ENCODE peak calls at places on chromosomes 1 and 21, in seven cellular contexts. A is fibroblast of pulmonary artery, D is K562, X is epithelial cell of esophagus, G is right lobe of liver, H is nephron progenitor cell, C is WTC11. U is an unnamed sample.

GRCh38 chr1:119453021-119453420 is 38.1 kb downstream of the HSD3B2 start:
- DNase-seq in A (peak), D (no peak), H (no peak), X (peak), C (no peak), G (peak), U (no peak)

GRCh38 chr1:172637522-172637921 is 21.4 kb upstream of the FASLG start:
- DNase-seq in A (peak), D (peak), H (no peak), G (no peak), C (no peak), X (peak), U (no peak)

GRCh38 chr1:203055166-203055799 is 29.0 kb downstream of the PPFIA4 start:
- DNase-seq in D (peak), X (no peak), C (peak), H (no peak), G (peak), A (no peak), U (no peak)

GRCh38 chr1:28450561-28450960 is 55.3 kb upstream of the RCC1 start:
- DNase-seq in A (no peak), D (no peak), X (peak), G (no peak), C (no peak), H (no peak), U (no peak)

GRCh38 chr1:234214911-234215892 is 158.1 kb upstream of the COA6 start:
- DNase-seq in C (peak), H (peak), X (peak), A (no peak), G (no peak), D (no peak), U (no peak)

GRCh38 chr1:201933840-201934430 is 12.4 kb downstream of the LMOD1 start:
- DNase-seq in C (no peak), G (no peak), H (no peak), X (no peak), A (peak), D (no peak), U (no peak)

GRCh38 chr1:30834249-30834648 is 74.3 kb downstream of the SDC3 start:
- DNase-seq in G (no peak), X (no peak), A (no peak), D (no peak), H (no peak), C (no peak), U (no peak)

GRCh38 chr1:214902636-214903320 is 179.8 kb upstream of the KCNK2 start:
- DNase-seq in H (no peak), D (no peak), C (no peak), X (peak), G (no peak), A (peak), U (no peak)

GRCh38 chr1:37851782-37852210 is 7.6 kb downstream of the MTF1 start:
- DNase-seq in X (peak), H (no peak), A (peak), G (no peak), D (no peak), C (no peak), U (no peak)

GRCh38 chr1:70966018-70966638 is 81.5 kb downstream of the PTGER3 start:
- DNase-seq in X (peak), D (peak), A (peak), C (no peak), H (no peak), G (no peak), U (no peak)
- TF ChIP-seq CTCF in X (peak), D (no peak), A (peak), C (peak), H (peak), G (peak), U (peak)

DNA sequence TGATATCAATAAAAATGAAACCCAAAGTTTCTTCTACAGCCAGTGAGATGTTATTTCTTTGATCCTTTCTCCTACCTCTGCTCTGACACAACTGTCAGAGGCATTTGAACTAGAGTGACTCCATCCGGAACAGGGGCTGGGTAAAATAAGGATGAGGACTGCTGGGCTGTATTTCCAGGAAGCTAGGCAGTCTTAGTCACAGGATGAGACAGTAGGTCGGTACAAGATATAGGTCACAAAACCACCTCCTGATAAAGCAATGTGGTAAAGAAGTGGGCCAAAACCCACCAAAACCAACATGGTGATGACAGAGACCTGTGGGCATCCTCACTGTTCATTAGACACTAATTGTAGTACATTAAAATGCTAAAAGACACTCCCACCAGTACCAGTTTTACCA is 96.5 kb downstream of the GABPA start:
- DNase-seq in X (peak), G (no peak), A (no peak), D (no peak), H (no peak), C (no peak), U (no peak)
- TF ChIP-seq CTCF in X (no peak), G (no peak), A (no peak), D (no peak), H (no peak), C (no peak), U (no peak)

GRCh38 chr1:59018446-59018845 is 234.6 kb upstream of the JUN start:
- DNase-seq in D (no peak), H (no peak), G (no peak), C (no peak), X (no peak), A (no peak), U (no peak)

GRCh38 chr1:59014827-59015226 is 231.0 kb upstream of the JUN start:
- DNase-seq in A (no peak), D (no peak), H (no peak), C (no peak), G (no peak), X (no peak), U (no peak)

GRCh38 chr1:59017501-59018231 is 233.8 kb upstream of the JUN start:
- DNase-seq in C (no peak), A (no peak), G (no peak), X (peak), D (no peak), H (no peak), U (no peak)

GRCh38 chr1:59015708-59016107 is 231.9 kb upstream of the JUN start:
- DNase-seq in H (no peak), D (no peak), A (peak), X (peak), C (no peak), G (no peak), U (no peak)

GRCh38 chr1:59016390-59016789 is 232.5 kb upstream of the JUN start:
- DNase-seq in G (no peak), A (no peak), X (peak), H (no peak), D (no peak), C (no peak), U (no peak)
- TF ChIP-seq CTCF in G (no peak), A (no peak), X (peak), H (no peak), D (no peak), C (no peak), U (no peak)

DNA sequence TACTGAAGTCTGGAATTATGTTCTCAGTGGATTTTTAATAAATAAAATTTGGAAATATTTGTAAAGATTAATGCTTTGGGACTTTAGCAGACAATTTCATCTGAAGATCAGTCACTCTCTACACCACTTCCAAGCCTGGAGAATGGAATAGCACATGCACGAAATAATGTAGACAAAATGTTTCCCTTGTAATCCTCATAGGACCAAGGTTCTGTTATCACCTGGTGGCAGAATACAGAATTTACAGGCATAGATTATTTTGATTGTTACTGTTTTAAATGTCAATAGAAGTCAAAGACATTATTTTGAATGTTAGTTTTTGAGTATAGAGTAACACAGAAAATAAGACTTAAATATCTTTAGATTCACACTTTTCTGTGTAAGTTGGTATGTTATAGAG is 9.1 kb upstream of the ELAVL4 start:
- DNase-seq in X (no peak), H (no peak), D (no peak), C (no peak), A (no peak), G (no peak), U (no peak)
- TF ChIP-seq CTCF in X (no peak), H (no peak), D (no peak), C (no peak), A (no peak), G (no peak), U (no peak)

DNA sequence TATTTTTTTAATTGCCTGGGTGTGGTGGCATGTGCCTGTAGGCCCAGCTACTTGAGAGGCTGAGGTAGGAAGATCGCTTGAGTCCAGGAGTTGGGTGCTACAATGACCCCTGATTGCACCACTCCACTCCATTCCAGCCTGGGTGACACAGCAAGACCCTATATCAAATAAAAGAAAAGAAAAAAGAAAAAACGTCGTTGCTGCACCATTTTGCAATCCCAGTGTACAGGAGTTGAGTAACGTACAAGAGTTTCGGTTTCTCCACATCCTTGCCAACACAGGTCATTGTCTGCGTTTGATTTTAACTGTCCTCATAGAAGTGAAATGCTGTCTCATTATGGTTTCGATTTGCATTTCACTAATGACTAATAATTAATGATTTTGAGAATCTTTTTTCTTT is 7.9 kb downstream of the ZNF684 start:
- DNase-seq in X (no peak), D (no peak), H (no peak), A (no peak), C (no peak), G (no peak), U (no peak)
- TF ChIP-seq CTCF in X (no peak), D (no peak), H (no peak), A (no peak), C (no peak), G (no peak), U (no peak)

GRCh38 chr21:43313221-43313938 is 113.6 kb downstream of the SIK1 start:
- DNase-seq in D (no peak), X (no peak), A (no peak), H (no peak), C (no peak), G (peak), U (no peak)

GRCh38 chr21:43313939-43314405 is 113.0 kb downstream of the SIK1 start:
- DNase-seq in C (no peak), D (no peak), H (no peak), A (no peak), G (no peak), X (no peak), U (no peak)

GRCh38 chr21:43316156-43316845 is 110.6 kb downstream of the SIK1 start:
- DNase-seq in G (peak), X (no peak), A (no peak), D (no peak), C (no peak), H (no peak), U (no peak)

GRCh38 chr21:43317254-43317748 is 109.6 kb downstream of the SIK1 start:
- DNase-seq in C (no peak), D (no peak), A (no peak), H (no peak), G (no peak), X (no peak), U (no peak)

DNA sequence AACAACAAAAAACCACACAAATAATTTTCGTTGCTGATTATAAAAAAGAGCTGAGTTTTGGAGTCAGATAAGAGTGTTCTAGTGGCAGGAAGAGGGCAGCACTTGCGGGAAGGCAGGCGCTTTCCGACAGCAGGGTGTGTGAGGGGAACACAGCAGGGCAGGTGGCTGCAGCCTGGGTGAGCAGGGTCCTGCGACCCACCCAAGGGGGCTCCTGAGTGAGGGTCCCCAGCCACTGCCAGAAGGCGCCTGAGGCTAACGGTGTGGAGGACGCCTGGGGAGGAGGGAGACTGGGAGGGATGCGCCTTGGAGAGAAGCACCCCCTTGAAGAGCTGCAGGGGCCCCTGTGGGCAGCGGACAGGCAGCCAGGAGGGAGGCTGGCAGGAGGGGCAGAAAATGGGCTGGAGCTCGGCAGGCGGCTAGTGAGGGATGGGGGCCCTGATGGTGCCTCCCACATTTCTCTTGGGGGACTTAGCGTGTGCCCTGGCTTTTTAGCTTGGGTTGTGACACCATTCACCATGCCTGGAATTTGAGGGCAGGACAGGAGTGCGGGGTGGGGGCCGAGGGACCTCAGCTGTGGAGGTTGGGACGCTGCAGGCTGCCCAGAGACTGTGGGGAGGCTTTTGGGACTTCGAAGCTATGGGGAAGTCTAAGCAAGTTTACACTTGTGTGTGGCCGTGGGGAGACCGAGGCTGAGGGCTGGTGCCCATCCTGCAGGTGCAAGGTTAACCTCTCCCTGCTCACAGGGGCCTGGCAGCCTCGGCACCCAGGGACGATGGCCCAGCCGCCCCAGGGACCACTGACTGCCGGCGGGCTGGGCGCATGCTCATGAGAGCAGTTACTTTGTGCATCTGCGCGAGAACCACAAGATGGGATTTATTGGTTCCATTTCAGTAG is 111.4 kb downstream of the SIK1 start:
- DNase-seq in X (no peak), C (no peak), G (peak), D (no peak), A (no peak), H (no peak), U (no peak)
- TF ChIP-seq CTCF in X (no peak), C (no peak), G (no peak), D (no peak), A (no peak), H (no peak), U (no peak)

DNA sequence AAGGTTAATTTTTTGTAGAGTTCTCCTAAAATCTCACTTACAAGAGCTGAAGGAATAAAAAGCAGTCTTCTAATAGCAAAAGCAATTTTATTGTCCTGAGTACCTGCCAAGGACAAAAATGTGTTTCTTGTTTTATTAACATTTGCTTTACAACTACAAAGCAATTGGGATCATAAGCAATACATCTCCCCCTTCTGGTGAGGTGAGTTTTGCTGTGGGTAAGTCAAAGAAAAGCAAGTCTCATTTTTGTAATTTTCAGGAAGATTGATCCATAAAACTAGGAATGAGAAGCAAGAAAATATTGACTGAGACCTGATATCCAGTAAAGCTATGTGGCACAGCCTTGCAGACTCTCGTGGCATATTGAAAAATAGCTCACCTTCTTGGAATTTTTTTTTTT is 2162.7 kb downstream of the NCAM2 start:
- DNase-seq in H (no peak), G (no peak), C (no peak), A (no peak), D (no peak), X (no peak), U (no peak)
- TF ChIP-seq CTCF in H (no peak), G (no peak), C (no peak), A (no peak), D (no peak), X (no peak), U (no peak)

DNA sequence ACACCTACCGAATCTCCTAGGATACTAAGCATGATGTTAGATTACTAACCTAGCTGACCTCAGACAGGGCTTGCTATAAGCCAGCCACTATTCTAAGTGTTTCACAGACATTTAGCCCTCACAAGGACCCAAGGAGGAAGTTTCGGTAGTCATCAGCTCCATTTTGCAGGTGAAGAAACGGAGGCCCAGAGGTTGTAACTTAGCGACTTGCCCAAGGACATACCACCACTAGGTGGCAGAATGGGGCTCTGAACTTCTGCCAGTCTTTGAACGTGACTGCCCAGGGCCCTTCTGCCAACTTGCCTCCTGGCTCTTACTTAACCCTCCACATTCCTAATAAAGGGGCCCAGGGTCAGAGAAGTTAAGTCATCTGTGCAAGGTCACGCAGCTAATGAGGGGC is 283.5 kb downstream of the C1orf94 start:
- DNase-seq in A (peak), G (peak), C (peak), H (peak), X (peak), D (peak), U (no peak)
- TF ChIP-seq CTCF in A (peak), G (peak), C (peak), H (peak), X (peak), D (peak), U (peak)

U was measured in mesothelial cell of epicardium.